ENCODE peak calls at places on chromosome 12, in five cellular contexts. E is GM12865; I is B cell; M is CD4-positive, alpha-beta T cell; H is cardiac fibroblast. A is an unnamed sample.

GRCh38 chr12:54431911-54432814 is 13.1 kb upstream of the ITGA5 start:
- DNase-seq in E (no peak), I (no peak), M (no peak), H (peak; percentile 91), A (no peak)

GRCh38 chr12:57224973-57225679 is 4.4 kb upstream of the SHMT2 start:
- DNase-seq in E (peak; percentile 65), I (peak; percentile 80), M (peak; percentile 69), H (peak; percentile 49), A (peak; percentile 62)

GRCh38 chr12:17591113-17591512 is 498.9 kb downstream of the RERGL start:
- DNase-seq in E (no peak), I (no peak), M (no peak), H (no peak), A (no peak)

GRCh38 chr12:86044396-86044795 is 170.3 kb downstream of the NTS start:
- DNase-seq in E (no peak), I (no peak), M (no peak), H (no peak), A (no peak)

GRCh38 chr12:88052686-88053085 is 23.5 kb upstream of the C12orf50 start:
- DNase-seq in E (peak; percentile 26), I (no peak), M (no peak), H (peak; percentile 67), A (no peak)

GRCh38 chr12:27319848-27320247 is 12.8 kb upstream of the BMAL2 start:
- DNase-seq in E (no peak), I (no peak), M (no peak), H (no peak), A (no peak)

GRCh38 chr12:3815096-3815766 is 58.0 kb downstream of the PARP11 start:
- DNase-seq in E (no peak), I (no peak), M (no peak), H (no peak), A (no peak)

GRCh38 chr12:46224401-46224800 is 44.4 kb downstream of the SLC38A1 start:
- DNase-seq in E (no peak), I (no peak), M (no peak), H (peak; percentile 90), A (no peak)

GRCh38 chr12:247271-247670 is 15.4 kb downstream of the SLC6A13 start:
- DNase-seq in E (no peak), I (no peak), M (no peak), H (no peak), A (no peak)

GRCh38 chr12:112005419-112006395 is 7.3 kb downstream of the TMEM116 start:
- DNase-seq in E (no peak), I (no peak), M (no peak), H (no peak), A (no peak)

GRCh38 chr12:114683709-114684097 is 272 bp downstream of the TBX3 start:
- DNase-seq in E (no peak), I (no peak), M (no peak), H (no peak), A (no peak)

GRCh38 chr12:120536064-120536791 is 2.1 kb downstream of the RNF10 start:
- DNase-seq in E (peak; percentile 54), I (no peak), M (peak; percentile 11), H (no peak), A (peak; percentile 7)

GRCh38 chr12:6187948-6188793 is 12.0 kb upstream of the CD9 start:
- DNase-seq in E (no peak), I (no peak), M (no peak), H (no peak), A (no peak)

GRCh38 chr12:988616-989015 is 2.4 kb upstream of the ERC1 start:
- DNase-seq in E (no peak), I (no peak), M (no peak), H (no peak), A (no peak)

GRCh38 chr12:113573148-113573547 is 101.5 kb upstream of the LHX5 start:
- DNase-seq in E (no peak), I (no peak), M (no peak), H (no peak), A (no peak)

GRCh38 chr12:108772247-108772646 is 40.9 kb upstream of the CORO1C start:
- DNase-seq in E (peak; percentile 85), I (no peak), M (no peak), H (no peak), A (no peak)

GRCh38 chr12:4169959-4170358 is 103.6 kb upstream of the CCND2 start:
- DNase-seq in E (peak; percentile 61), I (no peak), M (no peak), H (no peak), A (no peak)

GRCh38 chr12:3295648-3296408 is 195.2 kb upstream of the PRMT8 start:
- DNase-seq in E (no peak), I (no peak), M (no peak), H (peak; percentile 70), A (no peak)

GRCh38 chr12:7555752-7556151 is 52.2 kb upstream of the CD163 start:
- DNase-seq in E (no peak), I (no peak), M (no peak), H (peak; percentile 13), A (no peak)

GRCh38 chr12:46209914-46210834 is 58.7 kb downstream of the SLC38A1 start:
- DNase-seq in E (peak; percentile 70), I (peak; percentile 75), M (peak; percentile 55), H (peak; percentile 72), A (peak; percentile 39)

GRCh38 chr12:62930546-62931425 is 4.2 kb downstream of the PPM1H start:
- DNase-seq in E (no peak), I (no peak), M (no peak), H (no peak), A (no peak)

GRCh38 chr12:17028348-17028747 is 422.4 kb upstream of the LMO3 start:
- DNase-seq in E (no peak), I (no peak), M (no peak), H (no peak), A (no peak)

GRCh38 chr12:1418144-1418543 is 176.2 kb downstream of the FBXL14 start:
- DNase-seq in E (no peak), I (no peak), M (no peak), H (no peak), A (no peak)

GRCh38 chr12:52920937-52921336 is 16.1 kb upstream of the KRT8 start:
- DNase-seq in E (no peak), I (no peak), M (no peak), H (peak; percentile 34), A (no peak)

GRCh38 chr12:126443977-126444376 is 1378.7 kb downstream of the AACS start:
- DNase-seq in E (no peak), I (no peak), M (no peak), H (no peak), A (no peak)

GRCh38 chr12:52082026-52082667 is 2.6 kb downstream of the SMIM41 start:
- DNase-seq in E (no peak), I (no peak), M (no peak), H (peak; percentile 65), A (no peak)

GRCh38 chr12:103626498-103626897 is 39.4 kb downstream of the STAB2 start:
- DNase-seq in E (peak; percentile 18), I (no peak), M (no peak), H (no peak), A (no peak)

GRCh38 chr12:67501362-67501761 is 147.2 kb upstream of the DYRK2 start:
- DNase-seq in E (no peak), I (no peak), M (no peak), H (no peak), A (no peak)

GRCh38 chr12:57236224-57236924 is 6.9 kb downstream of the SHMT2 start:
- DNase-seq in E (no peak), I (peak; percentile 49), M (no peak), H (no peak), A (no peak)

GRCh38 chr12:114405449-114406271 is at the start of gene TBX5:
- DNase-seq in E (no peak), I (no peak), M (no peak), H (peak; percentile 81), A (no peak)

GRCh38 chr12:115308918-115309317 is 624.9 kb upstream of the TBX3 start:
- DNase-seq in E (no peak), I (no peak), M (no peak), H (no peak), A (no peak)

GRCh38 chr12:55877824-55878223 is 35.1 kb upstream of the MMP19 start:
- DNase-seq in E (no peak), I (no peak), M (no peak), H (no peak), A (no peak)

GRCh38 chr12:49689785-49690184 is 17.4 kb downstream of the FMNL3 start:
- DNase-seq in E (no peak), I (no peak), M (no peak), H (no peak), A (no peak)

GRCh38 chr12:49684310-49684854 is 22.8 kb downstream of the FMNL3 start:
- DNase-seq in E (no peak), I (no peak), M (no peak), H (no peak), A (no peak)

GRCh38 chr12:49689236-49689635 is 18.0 kb downstream of the FMNL3 start:
- DNase-seq in E (peak; percentile 52), I (no peak), M (no peak), H (no peak), A (no peak)

GRCh38 chr12:49683604-49684309 is 23.4 kb downstream of the FMNL3 start:
- DNase-seq in E (no peak), I (no peak), M (no peak), H (no peak), A (no peak)

GRCh38 chr12:49687941-49688340 is 19.3 kb downstream of the FMNL3 start:
- DNase-seq in E (no peak), I (no peak), M (no peak), H (no peak), A (no peak)
- TF ChIP-seq CTCF in E (no peak), I (no peak), M (no peak), H (no peak), A (no peak)

DNA sequence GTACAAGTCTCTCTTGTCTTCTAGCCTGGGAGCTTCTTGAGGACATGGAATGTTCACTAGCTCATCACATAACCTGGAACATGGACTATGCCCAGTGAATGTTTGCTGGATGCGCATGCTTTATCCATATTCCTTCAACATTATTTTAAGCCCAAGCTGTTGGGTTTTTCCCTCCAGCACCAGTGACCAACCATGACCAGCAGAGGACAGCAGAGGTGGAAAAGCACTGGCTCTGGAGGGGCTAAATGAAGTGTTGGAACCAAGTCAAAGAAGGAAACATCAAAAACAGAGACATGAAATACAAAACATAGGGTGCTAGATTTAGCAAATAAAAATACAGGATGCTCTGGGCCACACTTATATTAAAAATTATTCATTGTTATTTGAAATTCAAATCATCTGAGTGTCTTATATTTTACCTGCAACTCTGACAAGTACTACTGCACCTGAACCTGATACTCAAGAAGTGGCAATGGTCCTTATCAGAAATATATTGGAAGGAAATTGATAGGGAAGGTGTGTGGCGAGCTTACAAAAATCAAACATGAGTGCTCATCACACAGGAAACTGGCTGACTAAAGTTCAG is 23.1 kb upstream of the HELB start:
- DNase-seq in E (no peak), I (no peak), M (peak; percentile 49), H (peak; percentile 54), A (peak; percentile 35)
- TF ChIP-seq CTCF in E (peak; percentile 43), I (no peak), M (peak; percentile 83), H (peak; percentile 84), A (peak; percentile 63)

GRCh38 chr12:72035625-72036024 is 97.0 kb downstream of the TPH2 start:
- DNase-seq in E (no peak), I (no peak), M (no peak), H (no peak), A (no peak)
- TF ChIP-seq CTCF in E (no peak), I (no peak), M (no peak), H (no peak), A (no peak)

GRCh38 chr12:81125691-81126090 is 47.8 kb downstream of the ACSS3 start:
- DNase-seq in E (no peak), I (no peak), M (no peak), H (no peak), A (no peak)

GRCh38 chr12:81123611-81124010 is 45.7 kb downstream of the ACSS3 start:
- DNase-seq in E (no peak), I (no peak), M (no peak), H (no peak), A (no peak)

GRCh38 chr12:81128930-81129554 is 51.2 kb downstream of the ACSS3 start:
- DNase-seq in E (peak; percentile 54), I (no peak), M (no peak), H (peak; percentile 64), A (no peak)
- TF ChIP-seq CTCF in E (peak; percentile 80), I (peak; percentile 43), M (no peak), H (peak; percentile 89), A (peak; percentile 15)